ENCODE peak calls at places on chromosomes 6 and 20, in six cellular contexts. One of them, this sample, is unnamed.

GRCh38 chr6:119312875-119313338 is 36.7 kb downstream of the MAN1A1 start:
- DNase-seq in CD8-positive, alpha-beta T cell: no peak
- DNase-seq in HFFc6: no peak
- DNase-seq in H9: no peak
- DNase-seq in activated B cell treated with CpG ODN at 0.5 μM for 24 hours: no peak
- DNase-seq in neural progenitor cell: no peak
- DNase-seq in this sample: no peak

GRCh38 chr20:50220894-50221266 is 30.2 kb downstream of the CEBPB start:
- DNase-seq in CD8-positive, alpha-beta T cell: no peak
- DNase-seq in H9: no peak
- DNase-seq in neural progenitor cell: no peak
- DNase-seq in activated B cell treated with CpG ODN at 0.5 μM for 24 hours: no peak
- DNase-seq in HFFc6: no peak
- DNase-seq in this sample: no peak

GRCh38 chr6:158232445-158233213 is 64.5 kb downstream of the GTF2H5 start:
- DNase-seq in HFFc6: peak; percentile 49
- DNase-seq in activated B cell treated with CpG ODN at 0.5 μM for 24 hours: peak; percentile 55
- DNase-seq in H9: peak; percentile 57
- DNase-seq in CD8-positive, alpha-beta T cell: peak; percentile 41
- DNase-seq in neural progenitor cell: peak; percentile 63
- DNase-seq in this sample: peak; percentile 45

GRCh38 chr6:48135352-48136084 is 24.5 kb upstream of the PTCHD4 start:
- DNase-seq in HFFc6: peak; percentile 0
- DNase-seq in CD8-positive, alpha-beta T cell: no peak
- DNase-seq in activated B cell treated with CpG ODN at 0.5 μM for 24 hours: no peak
- DNase-seq in neural progenitor cell: no peak
- DNase-seq in H9: no peak
- DNase-seq in this sample: no peak

GRCh38 chr6:150208606-150209352 is 65.9 kb downstream of the PPP1R14C start:
- DNase-seq in neural progenitor cell: no peak
- DNase-seq in H9: no peak
- DNase-seq in activated B cell treated with CpG ODN at 0.5 μM for 24 hours: no peak
- DNase-seq in CD8-positive, alpha-beta T cell: no peak
- DNase-seq in HFFc6: no peak
- DNase-seq in this sample: no peak

GRCh38 chr6:47335456-47335855 is 25.8 kb upstream of the TNFRSF21 start:
- DNase-seq in CD8-positive, alpha-beta T cell: no peak
- DNase-seq in HFFc6: no peak
- DNase-seq in activated B cell treated with CpG ODN at 0.5 μM for 24 hours: no peak
- DNase-seq in neural progenitor cell: no peak
- DNase-seq in H9: no peak
- DNase-seq in this sample: no peak

GRCh38 chr6:39926668-39927067 is 7.6 kb downstream of the MOCS1 start:
- DNase-seq in H9: no peak
- DNase-seq in CD8-positive, alpha-beta T cell: no peak
- DNase-seq in HFFc6: no peak
- DNase-seq in neural progenitor cell: no peak
- DNase-seq in activated B cell treated with CpG ODN at 0.5 μM for 24 hours: no peak
- DNase-seq in this sample: no peak

GRCh38 chr6:65280060-65280459 is 427.0 kb downstream of the EYS start:
- DNase-seq in HFFc6: no peak
- DNase-seq in neural progenitor cell: no peak
- DNase-seq in CD8-positive, alpha-beta T cell: no peak
- DNase-seq in activated B cell treated with CpG ODN at 0.5 μM for 24 hours: no peak
- DNase-seq in H9: no peak
- DNase-seq in this sample: no peak

GRCh38 chr20:16607364-16608264 is 34.4 kb upstream of the KIF16B start:
- DNase-seq in CD8-positive, alpha-beta T cell: no peak
- DNase-seq in neural progenitor cell: no peak
- DNase-seq in activated B cell treated with CpG ODN at 0.5 μM for 24 hours: no peak
- DNase-seq in HFFc6: no peak
- DNase-seq in H9: no peak
- DNase-seq in this sample: no peak

GRCh38 chr6:156193381-156193780 is 583.8 kb upstream of the ARID1B start:
- DNase-seq in H9: no peak
- DNase-seq in activated B cell treated with CpG ODN at 0.5 μM for 24 hours: no peak
- DNase-seq in HFFc6: no peak
- DNase-seq in neural progenitor cell: no peak
- DNase-seq in CD8-positive, alpha-beta T cell: no peak
- DNase-seq in this sample: no peak

GRCh38 chr6:116136933-116137340 is 11.0 kb upstream of the COL10A1 start:
- DNase-seq in neural progenitor cell: no peak
- DNase-seq in HFFc6: no peak
- DNase-seq in activated B cell treated with CpG ODN at 0.5 μM for 24 hours: no peak
- DNase-seq in CD8-positive, alpha-beta T cell: peak; percentile 18
- DNase-seq in H9: no peak
- DNase-seq in this sample: no peak

GRCh38 chr6:6546318-6547110 is 42.0 kb upstream of the LY86 start:
- DNase-seq in activated B cell treated with CpG ODN at 0.5 μM for 24 hours: peak; percentile 46
- DNase-seq in H9: peak; percentile 73
- DNase-seq in HFFc6: no peak
- DNase-seq in neural progenitor cell: peak; percentile 79
- DNase-seq in CD8-positive, alpha-beta T cell: no peak
- DNase-seq in this sample: peak; percentile 49

GRCh38 chr6:54981276-54981609 is 134.7 kb downstream of the FAM83B start:
- DNase-seq in neural progenitor cell: no peak
- DNase-seq in H9: no peak
- DNase-seq in HFFc6: no peak
- DNase-seq in CD8-positive, alpha-beta T cell: no peak
- DNase-seq in activated B cell treated with CpG ODN at 0.5 μM for 24 hours: no peak
- DNase-seq in this sample: no peak

GRCh38 chr20:36181934-36182603 is 27.5 kb downstream of the EPB41L1 start:
- DNase-seq in activated B cell treated with CpG ODN at 0.5 μM for 24 hours: no peak
- DNase-seq in neural progenitor cell: no peak
- DNase-seq in CD8-positive, alpha-beta T cell: no peak
- DNase-seq in HFFc6: peak; percentile 68
- DNase-seq in H9: no peak
- DNase-seq in this sample: no peak

GRCh38 chr6:129281173-129281796 is 398.3 kb downstream of the LAMA2 start:
- DNase-seq in HFFc6: no peak
- DNase-seq in neural progenitor cell: no peak
- DNase-seq in H9: no peak
- DNase-seq in CD8-positive, alpha-beta T cell: no peak
- DNase-seq in activated B cell treated with CpG ODN at 0.5 μM for 24 hours: no peak
- DNase-seq in this sample: no peak

GRCh38 chr6:69096681-69097080 is 461.6 kb downstream of the ADGRB3 start:
- DNase-seq in activated B cell treated with CpG ODN at 0.5 μM for 24 hours: no peak
- DNase-seq in CD8-positive, alpha-beta T cell: no peak
- DNase-seq in neural progenitor cell: no peak
- DNase-seq in H9: no peak
- DNase-seq in HFFc6: no peak
- DNase-seq in this sample: no peak

GRCh38 chr6:82767447-82767846 is 298.2 kb downstream of the UBE3D start:
- DNase-seq in HFFc6: no peak
- DNase-seq in neural progenitor cell: no peak
- DNase-seq in H9: no peak
- DNase-seq in CD8-positive, alpha-beta T cell: no peak
- DNase-seq in activated B cell treated with CpG ODN at 0.5 μM for 24 hours: no peak
- DNase-seq in this sample: no peak

GRCh38 chr6:106118835-106119443 is 32.8 kb downstream of the PRDM1 start:
- DNase-seq in HFFc6: no peak
- DNase-seq in neural progenitor cell: no peak
- DNase-seq in activated B cell treated with CpG ODN at 0.5 μM for 24 hours: no peak
- DNase-seq in H9: no peak
- DNase-seq in CD8-positive, alpha-beta T cell: no peak
- DNase-seq in this sample: no peak

GRCh38 chr20:1841554-1842140 is 53.6 kb upstream of the SIRPA start:
- DNase-seq in CD8-positive, alpha-beta T cell: no peak
- DNase-seq in H9: no peak
- DNase-seq in HFFc6: no peak
- DNase-seq in activated B cell treated with CpG ODN at 0.5 μM for 24 hours: no peak
- DNase-seq in neural progenitor cell: no peak
- DNase-seq in this sample: no peak

GRCh38 chr20:19789446-19789845 is 31.4 kb downstream of the RIN2 start:
- DNase-seq in H9: no peak
- DNase-seq in HFFc6: no peak
- DNase-seq in CD8-positive, alpha-beta T cell: no peak
- DNase-seq in neural progenitor cell: peak; percentile 45
- DNase-seq in activated B cell treated with CpG ODN at 0.5 μM for 24 hours: no peak
- DNase-seq in this sample: no peak

GRCh38 chr6:87700729-87701675 is 1.0 kb downstream of the AKIRIN2 start:
- DNase-seq in CD8-positive, alpha-beta T cell: peak; percentile 25
- DNase-seq in H9: no peak
- DNase-seq in activated B cell treated with CpG ODN at 0.5 μM for 24 hours: peak; percentile 24
- DNase-seq in neural progenitor cell: peak; percentile 55
- DNase-seq in HFFc6: peak; percentile 75
- DNase-seq in this sample: peak; percentile 35

GRCh38 chr6:159758031-159759001 is 3.5 kb upstream of the ACAT2 start:
- DNase-seq in HFFc6: peak; percentile 80
- DNase-seq in H9: peak; percentile 36
- DNase-seq in CD8-positive, alpha-beta T cell: no peak
- DNase-seq in neural progenitor cell: no peak
- DNase-seq in activated B cell treated with CpG ODN at 0.5 μM for 24 hours: no peak
- DNase-seq in this sample: no peak

GRCh38 chr6:30752164-30752927 is 8.0 kb upstream of the IER3 start:
- DNase-seq in HFFc6: peak; percentile 100
- DNase-seq in CD8-positive, alpha-beta T cell: no peak
- DNase-seq in neural progenitor cell: no peak
- DNase-seq in activated B cell treated with CpG ODN at 0.5 μM for 24 hours: no peak
- DNase-seq in H9: no peak
- DNase-seq in this sample: no peak

GRCh38 chr20:11851646-11852045 is 66.0 kb upstream of the BTBD3 start:
- DNase-seq in H9: no peak
- DNase-seq in neural progenitor cell: no peak
- DNase-seq in activated B cell treated with CpG ODN at 0.5 μM for 24 hours: no peak
- DNase-seq in HFFc6: no peak
- DNase-seq in CD8-positive, alpha-beta T cell: no peak
- DNase-seq in this sample: no peak

GRCh38 chr6:89826029-89826528 is 3.6 kb upstream of the CASP8AP2 start:
- DNase-seq in HFFc6: peak; percentile 43
- DNase-seq in neural progenitor cell: no peak
- DNase-seq in H9: no peak
- DNase-seq in activated B cell treated with CpG ODN at 0.5 μM for 24 hours: no peak
- DNase-seq in CD8-positive, alpha-beta T cell: no peak
- DNase-seq in this sample: no peak

GRCh38 chr6:141413196-141413595 is 719.5 kb upstream of the GJE1 start:
- DNase-seq in CD8-positive, alpha-beta T cell: no peak
- DNase-seq in H9: no peak
- DNase-seq in activated B cell treated with CpG ODN at 0.5 μM for 24 hours: no peak
- DNase-seq in neural progenitor cell: no peak
- DNase-seq in HFFc6: no peak
- DNase-seq in this sample: no peak

GRCh38 chr20:52230406-52230805 is 38.8 kb upstream of the ZFP64 start:
- DNase-seq in neural progenitor cell: no peak
- DNase-seq in HFFc6: no peak
- DNase-seq in H9: no peak
- DNase-seq in activated B cell treated with CpG ODN at 0.5 μM for 24 hours: no peak
- DNase-seq in CD8-positive, alpha-beta T cell: no peak
- DNase-seq in this sample: no peak

GRCh38 chr6:90537723-90538407 is 49.0 kb downstream of the MAP3K7 start:
- DNase-seq in HFFc6: peak; percentile 11
- DNase-seq in neural progenitor cell: no peak
- DNase-seq in CD8-positive, alpha-beta T cell: no peak
- DNase-seq in activated B cell treated with CpG ODN at 0.5 μM for 24 hours: no peak
- DNase-seq in H9: no peak
- DNase-seq in this sample: no peak

GRCh38 chr6:23003671-23004598 is 434.6 kb downstream of the HDGFL1 start:
- DNase-seq in neural progenitor cell: no peak
- DNase-seq in CD8-positive, alpha-beta T cell: no peak
- DNase-seq in HFFc6: peak; percentile 3
- DNase-seq in H9: no peak
- DNase-seq in activated B cell treated with CpG ODN at 0.5 μM for 24 hours: no peak
- DNase-seq in this sample: no peak

GRCh38 chr6:170489836-170490235 is 63.3 kb downstream of the PSMB1 start:
- DNase-seq in H9: no peak
- DNase-seq in activated B cell treated with CpG ODN at 0.5 μM for 24 hours: no peak
- DNase-seq in neural progenitor cell: no peak
- DNase-seq in CD8-positive, alpha-beta T cell: no peak
- DNase-seq in HFFc6: no peak
- DNase-seq in this sample: no peak

DNA sequence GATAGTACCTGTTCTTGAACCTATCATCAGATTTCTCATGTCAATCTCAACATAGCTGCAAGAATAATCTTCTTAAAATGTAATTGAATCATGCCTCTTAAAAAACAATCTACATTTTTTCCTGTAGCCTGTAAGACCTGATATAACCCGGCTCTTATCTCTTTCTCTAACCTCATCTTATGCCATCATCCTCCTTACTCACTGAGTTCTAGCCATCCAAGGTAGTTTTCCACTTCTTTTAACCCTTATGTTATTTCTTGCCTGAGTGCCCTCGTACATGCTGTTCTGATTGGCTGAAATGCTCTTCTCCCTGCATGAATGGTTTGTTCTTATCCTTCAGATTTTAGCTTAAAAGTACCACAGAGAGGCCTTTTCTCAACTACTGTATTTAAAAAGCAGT is 16.4 kb downstream of the SLC17A5 start:
- DNase-seq in CD8-positive, alpha-beta T cell: no peak
- DNase-seq in H9: no peak
- DNase-seq in neural progenitor cell: no peak
- DNase-seq in activated B cell treated with CpG ODN at 0.5 μM for 24 hours: no peak
- DNase-seq in HFFc6: no peak
- DNase-seq in this sample: no peak
- TF ChIP-seq CTCF in CD8-positive, alpha-beta T cell: no peak
- TF ChIP-seq CTCF in H9: no peak
- TF ChIP-seq CTCF in neural progenitor cell: no peak
- TF ChIP-seq CTCF in activated B cell treated with CpG ODN at 0.5 μM for 24 hours: no peak
- TF ChIP-seq CTCF in HFFc6: no peak
- TF ChIP-seq CTCF in this sample: no peak

GRCh38 chr6:168071620-168072019 is 7.4 kb downstream of the FRMD1 start:
- DNase-seq in H9: peak; percentile 78
- DNase-seq in HFFc6: no peak
- DNase-seq in activated B cell treated with CpG ODN at 0.5 μM for 24 hours: no peak
- DNase-seq in CD8-positive, alpha-beta T cell: no peak
- DNase-seq in neural progenitor cell: no peak
- DNase-seq in this sample: peak; percentile 39
- TF ChIP-seq CTCF in H9: peak; percentile 75
- TF ChIP-seq CTCF in HFFc6: peak; percentile 23
- TF ChIP-seq CTCF in activated B cell treated with CpG ODN at 0.5 μM for 24 hours: no peak
- TF ChIP-seq CTCF in CD8-positive, alpha-beta T cell: no peak
- TF ChIP-seq CTCF in neural progenitor cell: peak; percentile 40
- TF ChIP-seq CTCF in this sample: no peak

GRCh38 chr6:162856885-162857284 is 129.1 kb downstream of the PACRG start:
- DNase-seq in H9: peak; percentile 77
- DNase-seq in activated B cell treated with CpG ODN at 0.5 μM for 24 hours: no peak
- DNase-seq in HFFc6: peak; percentile 75
- DNase-seq in neural progenitor cell: peak; percentile 88
- DNase-seq in CD8-positive, alpha-beta T cell: no peak
- DNase-seq in this sample: peak; percentile 50
- TF ChIP-seq CTCF in H9: peak; percentile 75
- TF ChIP-seq CTCF in activated B cell treated with CpG ODN at 0.5 μM for 24 hours: no peak
- TF ChIP-seq CTCF in HFFc6: peak; percentile 82
- TF ChIP-seq CTCF in neural progenitor cell: peak; percentile 76
- TF ChIP-seq CTCF in CD8-positive, alpha-beta T cell: no peak
- TF ChIP-seq CTCF in this sample: peak; percentile 38

DNA sequence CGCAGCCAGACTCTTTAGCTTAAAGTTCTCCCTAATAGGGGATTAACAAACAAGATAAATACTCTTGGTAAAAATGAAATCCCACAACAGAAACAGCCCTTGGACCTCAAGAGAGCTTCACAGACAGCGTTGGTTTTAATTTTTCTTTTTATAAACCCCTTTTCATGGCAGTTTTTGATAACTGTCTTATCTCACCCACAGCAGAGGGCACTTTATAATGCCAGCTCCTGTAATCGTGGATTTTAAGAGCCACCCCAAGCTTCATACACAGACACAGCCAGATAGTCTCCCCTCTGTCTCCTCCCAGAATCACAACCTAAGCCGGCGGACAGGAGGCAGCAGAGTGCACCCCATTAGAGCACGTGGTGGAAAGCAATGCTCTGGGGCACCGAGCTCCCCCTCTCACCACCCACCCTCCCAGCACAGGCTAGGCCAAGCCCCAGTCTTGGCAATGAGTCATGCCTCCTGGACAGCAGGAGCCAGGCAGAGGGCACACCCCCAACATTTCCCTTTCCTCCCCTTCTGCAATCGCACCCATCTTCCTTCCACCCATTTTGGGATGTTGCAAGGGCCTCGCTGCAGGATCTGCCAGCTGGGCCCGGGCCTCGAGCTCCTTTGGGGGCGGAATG is 2.5 kb downstream of the JAG1 start:
- DNase-seq in H9: peak; percentile 77
- DNase-seq in HFFc6: peak; percentile 94
- DNase-seq in neural progenitor cell: peak; percentile 80
- DNase-seq in activated B cell treated with CpG ODN at 0.5 μM for 24 hours: no peak
- DNase-seq in CD8-positive, alpha-beta T cell: peak; percentile 28
- DNase-seq in this sample: peak; percentile 50
- TF ChIP-seq CTCF in H9: peak; percentile 57
- TF ChIP-seq CTCF in HFFc6: peak; percentile 75
- TF ChIP-seq CTCF in neural progenitor cell: peak; percentile 57
- TF ChIP-seq CTCF in activated B cell treated with CpG ODN at 0.5 μM for 24 hours: no peak
- TF ChIP-seq CTCF in CD8-positive, alpha-beta T cell: no peak
- TF ChIP-seq CTCF in this sample: peak; percentile 29